ENCODE peak calls at places on chromosomes 13 and 19, in ten cellular contexts. One of them, this sample, is unnamed.

GRCh38 chr19:6639439-6639838 is 30.5 kb downstream of the TNFSF14 start:
- DNase-seq in K562: peak; percentile 38
- DNase-seq in GM10248: no peak
- DNase-seq in GM23338: no peak
- DNase-seq in RWPE1: no peak
- DNase-seq in heart right ventricle: no peak
- DNase-seq in HFFc6: no peak
- DNase-seq in ascending aorta: no peak
- DNase-seq in BJ: no peak
- DNase-seq in lower leg skin: no peak
- DNase-seq in this sample: no peak

GRCh38 chr13:51297556-51297955 is 41.9 kb upstream of the SERPINE3 start:
- DNase-seq in K562: no peak
- DNase-seq in GM10248: no peak
- DNase-seq in GM23338: no peak
- DNase-seq in RWPE1: no peak
- DNase-seq in heart right ventricle: no peak
- DNase-seq in HFFc6: no peak
- DNase-seq in ascending aorta: peak; percentile 18
- DNase-seq in BJ: no peak
- DNase-seq in lower leg skin: no peak
- DNase-seq in this sample: no peak

GRCh38 chr13:21218351-21219043 is 42.0 kb downstream of the MRPL57 start:
- DNase-seq in K562: no peak
- DNase-seq in GM10248: peak; percentile 45
- DNase-seq in GM23338: no peak
- DNase-seq in RWPE1: no peak
- DNase-seq in heart right ventricle: no peak
- DNase-seq in HFFc6: no peak
- DNase-seq in ascending aorta: no peak
- DNase-seq in BJ: no peak
- DNase-seq in lower leg skin: no peak
- DNase-seq in this sample: no peak

GRCh38 chr13:33193428-33193974 is 92.1 kb downstream of the STARD13 start:
- DNase-seq in K562: no peak
- DNase-seq in GM10248: no peak
- DNase-seq in GM23338: peak; percentile 52
- DNase-seq in RWPE1: no peak
- DNase-seq in heart right ventricle: no peak
- DNase-seq in HFFc6: no peak
- DNase-seq in ascending aorta: no peak
- DNase-seq in BJ: no peak
- DNase-seq in lower leg skin: no peak
- DNase-seq in this sample: no peak

GRCh38 chr13:40388617-40389016 is 277.8 kb downstream of the FOXO1 start:
- DNase-seq in K562: no peak
- DNase-seq in GM10248: peak; percentile 64
- DNase-seq in GM23338: no peak
- DNase-seq in RWPE1: no peak
- DNase-seq in heart right ventricle: no peak
- DNase-seq in HFFc6: peak; percentile 36
- DNase-seq in ascending aorta: peak; percentile 72
- DNase-seq in BJ: peak; percentile 31
- DNase-seq in lower leg skin: no peak
- DNase-seq in this sample: no peak

GRCh38 chr13:49097374-49097773 is 121.7 kb downstream of the FNDC3A start:
- DNase-seq in K562: no peak
- DNase-seq in GM10248: no peak
- DNase-seq in GM23338: no peak
- DNase-seq in RWPE1: peak; percentile 60
- DNase-seq in heart right ventricle: no peak
- DNase-seq in HFFc6: peak; percentile 40
- DNase-seq in ascending aorta: no peak
- DNase-seq in BJ: peak; percentile 21
- DNase-seq in lower leg skin: no peak
- DNase-seq in this sample: peak; percentile 31

GRCh38 chr13:45133396-45134118 is 13.2 kb downstream of the GTF2F2 start:
- DNase-seq in K562: peak; percentile 23
- DNase-seq in GM10248: no peak
- DNase-seq in GM23338: no peak
- DNase-seq in RWPE1: no peak
- DNase-seq in heart right ventricle: no peak
- DNase-seq in HFFc6: no peak
- DNase-seq in ascending aorta: no peak
- DNase-seq in BJ: no peak
- DNase-seq in lower leg skin: no peak
- DNase-seq in this sample: no peak

GRCh38 chr13:99269627-99270252 is 11.6 kb upstream of the GPR18 start:
- DNase-seq in K562: peak; percentile 56
- DNase-seq in GM10248: peak; percentile 37
- DNase-seq in GM23338: peak; percentile 41
- DNase-seq in RWPE1: peak; percentile 20
- DNase-seq in heart right ventricle: no peak
- DNase-seq in HFFc6: peak; percentile 57
- DNase-seq in ascending aorta: no peak
- DNase-seq in BJ: no peak
- DNase-seq in lower leg skin: no peak
- DNase-seq in this sample: no peak

GRCh38 chr19:40701758-40702157 is 11.3 kb upstream of the NUMBL start:
- DNase-seq in K562: no peak
- DNase-seq in GM10248: no peak
- DNase-seq in GM23338: no peak
- DNase-seq in RWPE1: no peak
- DNase-seq in heart right ventricle: no peak
- DNase-seq in HFFc6: no peak
- DNase-seq in ascending aorta: no peak
- DNase-seq in BJ: no peak
- DNase-seq in lower leg skin: no peak
- DNase-seq in this sample: no peak

GRCh38 chr19:40704491-40705361 is 12.0 kb downstream of the COQ8B start:
- DNase-seq in K562: peak; percentile 30
- DNase-seq in GM10248: no peak
- DNase-seq in GM23338: no peak
- DNase-seq in RWPE1: no peak
- DNase-seq in heart right ventricle: no peak
- DNase-seq in HFFc6: no peak
- DNase-seq in ascending aorta: no peak
- DNase-seq in BJ: no peak
- DNase-seq in lower leg skin: no peak
- DNase-seq in this sample: no peak

GRCh38 chr19:40700083-40700482 is 9.6 kb upstream of the NUMBL start:
- DNase-seq in K562: no peak
- DNase-seq in GM10248: no peak
- DNase-seq in GM23338: no peak
- DNase-seq in RWPE1: no peak
- DNase-seq in heart right ventricle: no peak
- DNase-seq in HFFc6: no peak
- DNase-seq in ascending aorta: no peak
- DNase-seq in BJ: no peak
- DNase-seq in lower leg skin: no peak
- DNase-seq in this sample: no peak

GRCh38 chr19:40703029-40703755 is 12.7 kb upstream of the NUMBL start:
- DNase-seq in K562: no peak
- DNase-seq in GM10248: no peak
- DNase-seq in GM23338: no peak
- DNase-seq in RWPE1: no peak
- DNase-seq in heart right ventricle: no peak
- DNase-seq in HFFc6: no peak
- DNase-seq in ascending aorta: no peak
- DNase-seq in BJ: no peak
- DNase-seq in lower leg skin: no peak
- DNase-seq in this sample: no peak

DNA sequence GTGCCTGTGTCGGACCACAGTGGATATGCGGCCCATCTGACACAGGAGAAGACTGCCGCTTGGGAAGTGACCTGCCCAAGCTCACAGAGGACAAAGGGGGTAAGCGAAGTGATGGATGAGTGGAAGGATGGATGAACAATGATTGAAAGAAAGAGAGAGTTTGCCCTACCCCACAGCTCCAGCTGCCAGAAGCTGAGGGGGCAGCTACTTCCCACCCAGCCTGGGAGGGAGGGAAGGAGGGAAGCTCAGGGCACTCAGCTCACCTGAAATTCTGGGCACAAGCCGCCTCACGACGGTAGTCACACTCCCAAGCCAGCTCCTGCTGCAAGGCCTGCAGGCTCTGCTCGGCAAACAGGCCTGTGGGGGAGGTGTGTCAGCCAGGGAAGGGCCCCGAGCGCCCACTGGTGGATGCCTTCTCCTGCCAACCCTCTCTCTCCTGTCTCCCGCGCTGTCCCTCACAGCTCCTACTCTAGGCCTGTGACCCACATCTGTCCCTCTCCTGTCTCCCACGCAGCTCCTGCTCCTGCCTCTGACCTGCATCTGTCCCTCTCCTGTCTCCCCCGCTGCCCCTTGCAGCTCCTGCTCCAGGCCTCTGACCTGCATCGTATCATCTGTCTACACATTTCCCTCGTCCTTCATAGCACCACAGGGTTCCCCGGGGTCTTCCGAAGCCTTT is 12.0 kb upstream of the NUMBL start:
- DNase-seq in K562: peak; percentile 89
- DNase-seq in GM10248: no peak
- DNase-seq in GM23338: peak; percentile 82
- DNase-seq in RWPE1: no peak
- DNase-seq in heart right ventricle: peak; percentile 59
- DNase-seq in HFFc6: no peak
- DNase-seq in ascending aorta: no peak
- DNase-seq in BJ: no peak
- DNase-seq in lower leg skin: no peak
- DNase-seq in this sample: no peak
- TF ChIP-seq CTCF in K562: peak; percentile 94
- TF ChIP-seq CTCF in GM10248: no peak
- TF ChIP-seq CTCF in GM23338: peak; percentile 52
- TF ChIP-seq CTCF in RWPE1: no peak
- TF ChIP-seq CTCF in heart right ventricle: peak; percentile 49
- TF ChIP-seq CTCF in HFFc6: peak; percentile 60
- TF ChIP-seq CTCF in ascending aorta: no peak
- TF ChIP-seq CTCF in BJ: peak; percentile 55
- TF ChIP-seq CTCF in lower leg skin: no peak
- TF ChIP-seq CTCF in this sample: peak; percentile 26

DNA sequence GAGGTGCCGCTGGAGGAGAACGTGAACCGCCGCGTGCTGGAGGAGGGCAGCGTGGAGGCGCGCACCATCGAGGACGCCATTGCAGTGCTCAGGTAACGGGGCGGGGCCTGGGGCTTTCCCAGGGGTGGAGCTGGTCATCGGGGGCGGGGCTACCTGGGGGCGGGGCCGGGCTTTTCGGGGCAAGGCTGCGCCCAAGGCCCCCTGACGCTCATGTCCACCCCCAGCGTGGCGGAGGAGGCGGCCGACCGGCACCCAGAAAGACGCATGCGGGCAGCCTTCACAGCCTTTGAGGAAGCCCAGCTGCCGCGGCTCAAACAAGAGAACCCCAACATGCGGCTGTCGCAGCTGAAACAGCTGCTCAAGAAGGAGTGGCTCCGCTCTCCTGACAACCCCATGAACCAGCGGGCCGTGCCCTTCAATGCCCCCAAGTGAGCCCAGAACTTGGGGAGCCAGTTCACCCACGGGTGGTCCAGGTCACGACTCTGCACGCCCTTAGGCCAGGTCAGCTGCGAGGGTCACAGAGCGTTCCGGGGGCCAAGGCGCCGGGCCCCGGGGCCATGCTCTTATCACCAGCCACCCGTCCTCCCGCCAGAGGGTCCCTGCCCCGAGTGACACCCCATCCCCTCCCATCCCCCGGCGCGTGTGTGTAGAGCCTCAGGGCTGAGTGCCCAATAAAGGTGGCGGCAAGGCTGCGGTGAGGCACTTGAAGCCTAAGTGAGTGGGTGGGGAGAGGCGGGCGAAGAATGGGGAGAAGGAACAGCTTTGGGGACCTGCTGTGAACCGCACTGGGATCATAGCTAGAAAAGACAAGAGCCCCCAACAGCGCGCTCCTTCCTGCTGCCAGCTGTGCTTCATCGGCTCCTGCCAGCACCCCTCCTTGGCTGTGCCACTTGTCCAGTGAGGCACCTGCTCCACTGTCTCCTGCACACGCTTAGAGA is 10.7 kb downstream of the CCDC124 start:
- DNase-seq in K562: no peak
- DNase-seq in GM10248: no peak
- DNase-seq in GM23338: peak; percentile 90
- DNase-seq in RWPE1: no peak
- DNase-seq in heart right ventricle: no peak
- DNase-seq in HFFc6: no peak
- DNase-seq in ascending aorta: no peak
- DNase-seq in BJ: no peak
- DNase-seq in lower leg skin: no peak
- DNase-seq in this sample: no peak
- TF ChIP-seq CTCF in K562: no peak
- TF ChIP-seq CTCF in GM10248: no peak
- TF ChIP-seq CTCF in GM23338: no peak
- TF ChIP-seq CTCF in RWPE1: no peak
- TF ChIP-seq CTCF in heart right ventricle: no peak
- TF ChIP-seq CTCF in HFFc6: no peak
- TF ChIP-seq CTCF in ascending aorta: no peak
- TF ChIP-seq CTCF in BJ: no peak
- TF ChIP-seq CTCF in lower leg skin: no peak
- TF ChIP-seq CTCF in this sample: no peak

GRCh38 chr13:110507678-110508381 is 53.7 kb downstream of the RAB20 start:
- DNase-seq in K562: no peak
- DNase-seq in GM10248: no peak
- DNase-seq in GM23338: no peak
- DNase-seq in RWPE1: peak; percentile 14
- DNase-seq in heart right ventricle: peak; percentile 52
- DNase-seq in HFFc6: no peak
- DNase-seq in ascending aorta: no peak
- DNase-seq in BJ: no peak
- DNase-seq in lower leg skin: no peak
- DNase-seq in this sample: no peak
- TF ChIP-seq CTCF in K562: no peak
- TF ChIP-seq CTCF in GM10248: no peak
- TF ChIP-seq CTCF in GM23338: no peak
- TF ChIP-seq CTCF in RWPE1: no peak
- TF ChIP-seq CTCF in heart right ventricle: peak; percentile 24
- TF ChIP-seq CTCF in HFFc6: peak; percentile 42
- TF ChIP-seq CTCF in ascending aorta: peak; percentile 21
- TF ChIP-seq CTCF in BJ: no peak
- TF ChIP-seq CTCF in lower leg skin: no peak
- TF ChIP-seq CTCF in this sample: no peak

DNA sequence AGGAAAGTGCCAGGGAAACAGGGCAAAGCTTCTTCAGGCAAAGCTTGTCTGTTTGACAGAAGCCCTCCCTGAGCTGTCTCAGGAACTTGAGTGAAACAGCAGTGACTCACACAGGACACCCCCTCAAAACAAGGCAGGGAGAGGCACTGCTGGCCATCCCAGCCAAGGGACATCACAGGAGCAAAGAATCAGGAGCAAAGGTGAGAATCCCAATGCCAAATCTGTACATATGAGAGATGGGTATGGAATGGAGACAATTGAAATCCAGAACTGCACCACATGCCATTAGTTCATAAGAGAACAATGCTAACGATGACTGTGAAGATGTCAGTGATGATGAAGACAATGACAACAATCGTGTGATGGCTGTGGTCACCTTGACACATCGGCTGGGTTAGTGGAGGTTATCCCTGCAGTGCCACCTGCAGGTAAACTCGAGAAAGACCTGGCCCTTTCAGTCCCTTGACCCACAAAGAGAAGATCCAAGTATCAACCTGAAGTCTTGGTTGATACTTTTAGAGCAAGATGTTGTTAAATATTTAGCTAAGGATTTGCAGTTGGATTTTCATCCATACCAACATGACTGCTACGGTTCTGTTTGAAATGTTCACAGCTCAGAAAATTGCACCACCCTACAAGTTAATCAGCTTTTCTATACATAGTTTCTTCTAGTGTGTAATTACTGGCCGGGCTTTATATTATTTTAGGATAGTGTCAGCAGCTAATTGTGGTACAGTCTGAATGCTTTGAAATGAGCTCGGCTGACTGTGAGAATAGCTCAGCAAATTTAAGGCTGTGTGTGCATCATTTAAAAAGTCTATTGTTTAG is 42.0 kb upstream of the IPO5 start:
- DNase-seq in K562: peak; percentile 15
- DNase-seq in GM10248: peak; percentile 26
- DNase-seq in GM23338: peak; percentile 69
- DNase-seq in RWPE1: no peak
- DNase-seq in heart right ventricle: no peak
- DNase-seq in HFFc6: peak; percentile 22
- DNase-seq in ascending aorta: no peak
- DNase-seq in BJ: no peak
- DNase-seq in lower leg skin: no peak
- DNase-seq in this sample: no peak
- TF ChIP-seq CTCF in K562: peak; percentile 43
- TF ChIP-seq CTCF in GM10248: peak; percentile 39
- TF ChIP-seq CTCF in GM23338: peak; percentile 69
- TF ChIP-seq CTCF in RWPE1: no peak
- TF ChIP-seq CTCF in heart right ventricle: peak; percentile 51
- TF ChIP-seq CTCF in HFFc6: peak; percentile 80
- TF ChIP-seq CTCF in ascending aorta: no peak
- TF ChIP-seq CTCF in BJ: peak; percentile 36
- TF ChIP-seq CTCF in lower leg skin: no peak
- TF ChIP-seq CTCF in this sample: peak; percentile 34